ENCODE peak calls at places on chromosomes 6 and 20, in seven cellular contexts. I is thyroid gland, R is breast epithelium, X is AG04450, N is Peyer's patch, C is uterus, E is adrenal gland. G is an unnamed sample.
A peak's percentile ranks its signal among the peaks of the same experiment; 100 is the strongest.

GRCh38 chr6:36752187-36752885 is 54.7 kb downstream of the RAB44 start:
- DNase-seq in N (peak; percentile 80), I (peak; percentile 75), X (no peak), C (no peak), E (no peak), R (peak; percentile 26), G (no peak)

GRCh38 chr6:113315068-113315467 is 542.1 kb upstream of the MARCKS start:
- DNase-seq in I (no peak), C (no peak), X (no peak), N (no peak), E (no peak), R (no peak), G (no peak)

GRCh38 chr6:14889172-14889571 is 356.7 kb upstream of the JARID2 start:
- DNase-seq in I (no peak), E (no peak), C (no peak), X (no peak), R (no peak), N (no peak), G (no peak)

GRCh38 chr20:46682063-46682821 is 7.0 kb downstream of the TP53RK start:
- DNase-seq in C (no peak), N (no peak), R (no peak), E (no peak), I (no peak), X (no peak), G (no peak)

GRCh38 chr6:143998686-143999085 is 9.4 kb downstream of the PLAGL1 start:
- DNase-seq in N (no peak), R (no peak), I (no peak), X (no peak), C (no peak), E (no peak), G (no peak)

GRCh38 chr20:18688676-18689075 is 100.8 kb downstream of the DTD1 start:
- DNase-seq in R (no peak), I (no peak), N (no peak), C (no peak), E (no peak), X (no peak), G (no peak)

GRCh38 chr20:47266847-47267515 is 89.5 kb downstream of the ZMYND8 start:
- DNase-seq in I (no peak), R (no peak), C (no peak), E (no peak), N (no peak), X (no peak), G (no peak)

GRCh38 chr6:126170433-126170832 is 169.5 kb upstream of the CENPW start:
- DNase-seq in R (no peak), I (no peak), N (no peak), X (no peak), C (no peak), E (no peak), G (no peak)

GRCh38 chr20:44018684-44019637 is 104.3 kb downstream of the TOX2 start:
- DNase-seq in N (no peak), R (no peak), C (peak; percentile 21), I (no peak), E (no peak), X (no peak), G (no peak)

GRCh38 chr20:33437141-33437911 is 6.2 kb downstream of the SNTA1 start:
- DNase-seq in X (no peak), R (no peak), I (peak; percentile 95), N (no peak), E (no peak), C (peak; percentile 33), G (peak; percentile 30)

GRCh38 chr20:8527998-8528397 is 395.9 kb downstream of the PLCB1 start:
- DNase-seq in C (no peak), R (no peak), E (no peak), X (peak; percentile 51), I (no peak), N (no peak), G (no peak)

GRCh38 chr6:10862361-10862760 is 19.5 kb downstream of the GCM2 start:
- DNase-seq in I (no peak), E (no peak), C (no peak), R (no peak), X (no peak), N (no peak), G (no peak)

GRCh38 chr6:129621252-129621651 is 88.7 kb downstream of the ARHGAP18 start:
- DNase-seq in X (no peak), E (no peak), I (no peak), R (no peak), C (no peak), N (peak; percentile 49), G (peak; percentile 52)

GRCh38 chr6:128464790-128465189 is 55.6 kb downstream of the PTPRK start:
- DNase-seq in I (no peak), R (no peak), X (no peak), C (no peak), N (no peak), E (no peak), G (no peak)

GRCh38 chr20:33370296-33370695 is 31.0 kb downstream of the CDK5RAP1 start:
- DNase-seq in X (no peak), E (no peak), N (no peak), I (peak; percentile 87), R (no peak), C (no peak), G (no peak)

GRCh38 chr20:21006611-21007010 is 99.5 kb downstream of the LINC00237 start:
- DNase-seq in C (no peak), I (no peak), R (no peak), X (no peak), E (no peak), N (no peak), G (no peak)

GRCh38 chr6:129812145-129812777 is 48.9 kb downstream of the TMEM244 start:
- DNase-seq in N (no peak), R (no peak), E (no peak), X (no peak), I (no peak), C (no peak), G (no peak)

GRCh38 chr20:63402860-63403220 is 41.7 kb upstream of the CHRNA4 start:
- DNase-seq in R (no peak), C (no peak), X (no peak), N (no peak), I (no peak), E (no peak), G (no peak)

GRCh38 chr20:5871720-5872410 is 78.5 kb downstream of the TRMT6 start:
- DNase-seq in N (no peak), E (no peak), C (no peak), I (no peak), R (no peak), X (no peak), G (no peak)

GRCh38 chr6:48826884-48827701 is 636.0 kb downstream of the MMUT start:
- DNase-seq in I (no peak), X (peak; percentile 67), E (no peak), C (no peak), R (no peak), N (no peak), G (no peak)

GRCh38 chr6:53458097-53458866 is 86.6 kb downstream of the GCLC start:
- DNase-seq in X (no peak), I (no peak), R (no peak), N (no peak), E (no peak), C (no peak), G (no peak)

GRCh38 chr6:136014454-136015421 is 163.2 kb downstream of the PDE7B start:
- DNase-seq in E (no peak), N (no peak), R (no peak), I (no peak), X (peak; percentile 99), C (no peak), G (no peak)

GRCh38 chr20:47031821-47032220 is 137.2 kb downstream of the EYA2 start:
- DNase-seq in C (no peak), N (no peak), E (no peak), X (no peak), R (no peak), I (no peak), G (no peak)

GRCh38 chr20:43446361-43446879 is 11.3 kb upstream of the SRSF6 start:
- DNase-seq in I (no peak), X (no peak), N (no peak), C (no peak), R (no peak), E (no peak), G (no peak)

GRCh38 chr6:163904161-163904560 is 489.6 kb downstream of the QKI start:
- DNase-seq in R (no peak), N (no peak), C (no peak), I (no peak), E (no peak), X (no peak), G (no peak)

GRCh38 chr6:47836639-47837038 is 54.8 kb downstream of the OPN5 start:
- DNase-seq in I (no peak), X (no peak), C (no peak), E (no peak), N (no peak), R (no peak), G (no peak)

GRCh38 chr6:44254201-44254956 is 2.9 kb downstream of the SLC35B2 start:
- DNase-seq in C (no peak), E (no peak), R (no peak), I (no peak), X (no peak), N (no peak), G (no peak)
- H3K4me3 ChIP-seq in C (no peak overlapping the region), E (no peak overlapping the region), R (no peak overlapping the region), I (no peak overlapping the region), X (no peak overlapping the region), N (no peak overlapping the region), G (no peak overlapping the region)

GRCh38 chr20:53778041-53778516 is 184.4 kb upstream of the ZNF217 start:
- DNase-seq in E (no peak), C (no peak), X (no peak), N (no peak), R (peak; percentile 66), I (no peak), G (peak; percentile 93)
- H3K27ac ChIP-seq in E (no peak overlapping the region), C (no peak overlapping the region), X (no peak overlapping the region), N (no peak overlapping the region), R (no peak overlapping the region), I (no peak overlapping the region), G (peak overlapping the region; percentile 12)

DNA sequence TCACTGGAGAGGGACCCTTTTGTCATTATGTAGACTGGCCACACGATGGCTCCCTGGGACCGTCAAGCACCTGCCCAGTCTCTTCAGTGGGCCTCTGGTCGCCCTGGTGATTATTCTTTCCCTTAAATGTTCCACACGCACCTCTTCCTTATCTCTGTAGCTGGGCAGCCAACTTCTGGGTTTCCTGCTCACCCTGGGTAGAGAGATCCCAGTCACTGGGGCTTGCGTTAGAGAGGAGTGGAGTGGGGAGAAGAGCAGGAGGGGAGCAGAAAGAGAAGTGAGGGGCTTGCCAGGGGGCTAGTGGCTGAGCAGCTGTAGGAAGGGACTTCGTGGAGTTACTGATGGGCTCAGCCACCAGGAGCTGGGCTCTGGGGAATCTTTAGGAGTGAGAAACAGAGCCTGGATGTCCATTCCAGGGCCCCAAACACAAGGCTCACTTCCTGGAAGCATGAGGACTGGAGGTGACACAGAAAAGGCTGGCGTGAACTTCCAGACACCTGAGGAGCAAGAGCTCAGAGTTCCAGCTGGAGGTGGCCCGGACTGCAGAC is 150.1 kb downstream of the DHX35 start:
- DNase-seq in I (peak; percentile 8), X (no peak), C (peak; percentile 21), E (peak; percentile 43), N (no peak), R (no peak), G (peak; percentile 60)
- TF ChIP-seq CTCF in I (peak; percentile 9), X (peak; percentile 41), C (peak; percentile 41), E (peak; percentile 70), N (peak; percentile 39), R (peak; percentile 72), G (peak; percentile 61)

DNA sequence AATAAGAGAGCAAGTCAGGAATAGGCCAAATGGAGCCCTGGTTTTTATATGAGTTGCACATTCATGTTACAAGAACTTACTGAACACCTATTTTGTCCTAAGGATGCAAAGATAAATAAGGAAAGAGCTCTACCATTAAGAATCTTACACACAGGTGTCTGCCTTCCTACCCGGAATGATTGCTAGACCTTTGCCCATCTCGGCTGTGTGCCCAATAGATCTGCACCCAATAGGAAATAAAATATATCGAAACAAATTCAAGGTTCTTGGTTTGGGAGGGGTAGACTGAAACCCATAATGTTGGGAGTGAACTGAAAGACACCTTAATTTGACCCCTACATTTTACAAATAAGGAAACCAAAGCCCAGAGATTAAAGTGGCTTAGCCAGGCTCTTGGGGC is 48.9 kb downstream of the EDN1 start:
- DNase-seq in C (no peak), E (no peak), N (peak; percentile 60), X (no peak), R (no peak), I (no peak), G (no peak)
- H3K4me3 ChIP-seq in C (no peak overlapping the region), E (no peak overlapping the region), N (no peak overlapping the region), X (no peak overlapping the region), R (no peak overlapping the region), I (no peak overlapping the region), G (no peak overlapping the region)